ENCODE peak calls at places on chromosomes 16 and 17, in ten cellular contexts. S is tibial artery, H is psoas muscle, A is adrenal gland, Z is PC-3, Q is heart right ventricle, O is transverse colon, D is esophagus muscularis mucosa, U is ascending aorta, J is right lobe of liver. E is an unnamed sample. For H3K4me1, the result is how much of the 10 kb centered on the place peaks cover.

GRCh38 chr17:1126327-1126726 is 53.5 kb downstream of the ABR start:
- DNase-seq in S (no peak), H (no peak), A (no peak), Z (no peak), Q (no peak), O (no peak), D (no peak), U (no peak), J (no peak), E (no peak)

GRCh38 chr17:77319211-77320031 is 178.7 kb downstream of the SEC14L1 start:
- DNase-seq in S (peak), H (peak), A (peak), Z (peak), Q (peak), O (peak), D (peak), U (peak), J (peak), E (peak)

GRCh38 chr17:57399690-57400089 is 143.4 kb downstream of the MSI2 start:
- DNase-seq in S (no peak), H (no peak), A (no peak), Z (no peak), Q (no peak), O (no peak), D (no peak), U (no peak), J (no peak), E (no peak)

GRCh38 chr17:58121925-58122324 is 26.3 kb upstream of the OR4D1 start:
- DNase-seq in S (no peak), H (no peak), A (no peak), Z (peak), Q (no peak), O (no peak), D (no peak), U (no peak), J (no peak), E (no peak)

GRCh38 chr17:9290226-9290613 is 268.9 kb downstream of the NTN1 start:
- DNase-seq in S (no peak), H (no peak), A (no peak), Z (no peak), Q (no peak), O (no peak), D (no peak), U (no peak), J (no peak), E (no peak)

GRCh38 chr16:22214893-22215292 is 8.8 kb downstream of the EEF2K start:
- DNase-seq in S (no peak), H (no peak), A (no peak), Z (no peak), Q (no peak), O (no peak), D (no peak), U (no peak), J (no peak), E (no peak)

GRCh38 chr16:8645831-8646230 is 24.3 kb downstream of the METTL22 start:
- DNase-seq in S (no peak), H (no peak), A (no peak), Z (no peak), Q (no peak), O (no peak), D (no peak), U (no peak), J (no peak), E (no peak)

GRCh38 chr16:57166951-57167350 is 18.9 kb downstream of the PSME3IP1 start:
- DNase-seq in S (no peak), H (no peak), A (no peak), Z (peak), Q (no peak), O (no peak), D (no peak), U (no peak), J (no peak), E (no peak)

GRCh38 chr16:58467915-58468314 is 32.0 kb upstream of the NDRG4 start:
- DNase-seq in S (no peak), H (no peak), A (no peak), Z (no peak), Q (no peak), O (no peak), D (no peak), U (no peak), J (no peak), E (no peak)

GRCh38 chr16:29875206-29875605 is 12.2 kb upstream of the CDIPT start:
- DNase-seq in S (no peak), H (no peak), A (no peak), Z (no peak), Q (no peak), O (no peak), D (no peak), U (no peak), J (no peak), E (no peak)

GRCh38 chr17:48012151-48012520 is 25.5 kb downstream of the COPZ2 start:
- DNase-seq in S (no peak), H (no peak), A (no peak), Z (peak), Q (no peak), O (peak), D (no peak), U (no peak), J (no peak), E (peak)

GRCh38 chr17:4901648-4902344 is 1.1 kb downstream of the CHRNE start:
- DNase-seq in S (no peak), H (peak), A (peak), Z (no peak), Q (peak), O (no peak), D (no peak), U (no peak), J (no peak), E (peak)

GRCh38 chr17:8005357-8005756 is 2.9 kb downstream of the GUCY2D start:
- DNase-seq in S (no peak), H (no peak), A (no peak), Z (no peak), Q (no peak), O (no peak), D (no peak), U (no peak), J (no peak), E (no peak)

GRCh38 chr16:79728923-79729240 is 128.3 kb upstream of the MAF start:
- DNase-seq in S (no peak), H (no peak), A (no peak), Z (no peak), Q (no peak), O (no peak), D (no peak), U (no peak), J (no peak), E (no peak)

GRCh38 chr17:31579265-31579664 is 187.8 kb downstream of the RAB11FIP4 start:
- DNase-seq in S (no peak), H (no peak), A (no peak), Z (peak), Q (no peak), O (no peak), D (no peak), U (no peak), J (no peak), E (no peak)

GRCh38 chr17:50661348-50661747 is 26.7 kb downstream of the ABCC3 start:
- DNase-seq in S (no peak), H (no peak), A (no peak), Z (no peak), Q (no peak), O (no peak), D (no peak), U (no peak), J (no peak), E (no peak)
- H3K27ac ChIP-seq in S (peak), H (peak), A (peak), Z (peak), Q (peak), O (peak), D (peak), U (peak), J (peak), E (peak)

GRCh38 chr16:19179890-19180490 is 11.9 kb downstream of the SYT17 start:
- DNase-seq in S (peak), H (peak), A (peak), Z (peak), Q (peak), O (peak), D (no peak), U (no peak), J (no peak), E (peak)

GRCh38 chr16:19174478-19174877 is 6.4 kb downstream of the SYT17 start:
- DNase-seq in S (no peak), H (no peak), A (no peak), Z (no peak), Q (no peak), O (no peak), D (no peak), U (no peak), J (no peak), E (no peak)

GRCh38 chr16:19173649-19174383 is 5.8 kb downstream of the SYT17 start:
- DNase-seq in S (no peak), H (no peak), A (no peak), Z (no peak), Q (no peak), O (no peak), D (no peak), U (no peak), J (no peak), E (no peak)

GRCh38 chr16:19175492-19176262 is 7.6 kb downstream of the SYT17 start:
- DNase-seq in S (no peak), H (no peak), A (no peak), Z (no peak), Q (no peak), O (no peak), D (no peak), U (no peak), J (no peak), E (no peak)

DNA sequence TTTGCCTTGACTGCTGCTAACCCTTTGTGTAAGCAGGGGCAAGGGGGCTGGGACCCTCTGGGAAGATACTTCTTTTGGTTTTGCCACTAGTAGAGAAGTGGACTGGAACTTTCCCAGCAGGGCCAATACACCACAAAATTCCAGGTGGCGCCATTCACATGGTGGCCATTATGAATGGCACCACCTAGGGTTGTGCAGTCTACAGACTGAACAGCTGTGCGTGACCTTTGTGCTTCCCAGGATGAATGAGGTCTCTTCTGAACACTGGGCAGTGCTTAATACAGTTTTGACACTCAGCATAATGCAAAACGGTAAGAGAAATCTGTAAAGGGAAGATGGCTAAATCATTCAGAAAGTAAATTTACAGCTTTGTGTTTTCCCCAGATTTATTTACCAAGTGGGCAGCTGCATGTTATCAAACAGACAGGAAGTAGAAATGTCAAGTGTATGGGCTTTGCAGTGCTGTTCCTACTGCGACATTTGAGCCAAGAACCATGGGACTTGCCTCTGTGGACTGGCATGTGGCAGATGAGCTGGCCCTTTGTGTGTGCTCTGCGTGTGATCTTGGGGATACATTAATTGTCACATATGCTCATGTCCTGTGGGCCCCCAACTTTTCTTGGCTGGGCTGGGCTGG is 9.2 kb downstream of the SYT17 start:
- DNase-seq in S (no peak), H (no peak), A (no peak), Z (no peak), Q (no peak), O (no peak), D (no peak), U (no peak), J (no peak), E (no peak)
- TF ChIP-seq CTCF in S (no peak), H (no peak), A (no peak), Z (peak), Q (no peak), O (no peak), D (no peak), U (no peak), J (no peak), E (no peak)

GRCh38 chr16:67482260-67482924 is 955 bp downstream of the AGRP start:
- DNase-seq in S (no peak), H (no peak), A (no peak), Z (no peak), Q (no peak), O (peak), D (no peak), U (no peak), J (no peak), E (no peak)

GRCh38 chr16:67483731-67484525 is 581 bp upstream of the AGRP start:
- DNase-seq in S (no peak), H (no peak), A (peak), Z (no peak), Q (no peak), O (no peak), D (no peak), U (no peak), J (no peak), E (no peak)

GRCh38 chr16:67481561-67482259 is 753 bp upstream of the ATP6V0D1 start:
- DNase-seq in S (no peak), H (peak), A (peak), Z (no peak), Q (peak), O (peak), D (no peak), U (no peak), J (peak), E (no peak)

GRCh38 chr16:67480833-67481560 is at the start of gene ATP6V0D1:
- DNase-seq in S (peak), H (peak), A (peak), Z (peak), Q (peak), O (peak), D (peak), U (peak), J (peak), E (peak)

DNA sequence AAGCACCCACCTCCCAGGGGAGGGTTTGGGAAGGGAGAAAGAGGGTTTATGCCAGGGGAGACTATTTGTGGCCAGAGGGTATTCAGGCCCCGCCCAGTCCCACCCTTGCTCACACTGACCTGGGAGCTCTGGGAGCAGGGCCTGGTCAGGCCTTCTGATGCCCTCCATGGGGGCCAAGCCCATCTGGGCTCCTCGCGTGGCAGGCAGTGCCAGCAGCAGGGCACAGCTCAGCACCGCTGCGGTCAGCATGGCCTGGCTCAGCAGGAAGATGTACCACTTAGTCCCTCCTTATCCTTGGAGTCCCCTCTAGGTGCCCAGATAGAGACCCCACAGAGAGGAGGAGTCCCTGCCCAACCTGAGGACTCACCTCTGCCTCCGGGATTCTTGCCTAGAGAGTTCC is at the start of gene AGRP:
- DNase-seq in S (no peak), H (no peak), A (no peak), Z (no peak), Q (no peak), O (no peak), D (no peak), U (no peak), J (no peak), E (no peak)
- H3K4me1 ChIP-seq in S (under half), H (under half), A (half or more), Z (under half), Q (under half), O (under half), D (under half), U (under half), J (under half), E (half or more)

GRCh38 chr17:2289878-2290478 is 13.6 kb downstream of the SMG6 start:
- DNase-seq in S (no peak), H (no peak), A (no peak), Z (peak), Q (no peak), O (no peak), D (no peak), U (no peak), J (no peak), E (no peak)
- H3K27ac ChIP-seq in S (no peak), H (no peak), A (no peak), Z (no peak), Q (no peak), O (no peak), D (no peak), U (no peak), J (no peak), E (no peak)

GRCh38 chr16:89167425-89167941 is 4.1 kb upstream of the CDH15 start:
- DNase-seq in S (peak), H (peak), A (peak), Z (peak), Q (peak), O (peak), D (no peak), U (no peak), J (peak), E (peak)
- TF ChIP-seq CTCF in S (peak), H (peak), A (peak), Z (peak), Q (peak), O (peak), D (peak), U (peak), J (peak), E (peak)

DNA sequence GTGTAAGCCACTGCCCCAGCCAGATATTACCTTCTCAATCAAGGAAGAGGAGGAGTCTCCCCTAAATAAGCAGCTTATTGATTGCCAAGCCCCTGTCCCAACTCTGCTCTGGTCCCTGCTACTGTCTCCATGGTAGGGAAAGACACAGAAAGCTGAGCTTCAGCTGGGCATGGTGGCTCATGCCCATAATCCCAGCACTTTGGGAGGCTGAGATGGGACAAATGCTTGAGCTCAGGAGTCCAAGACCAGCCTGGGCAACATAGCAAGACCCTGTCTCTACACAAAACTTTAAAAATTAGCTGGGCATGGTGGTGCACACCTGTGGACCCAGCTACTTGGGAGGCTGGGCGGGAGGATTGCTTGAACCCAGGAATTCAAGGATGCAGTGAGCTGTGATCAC is 6.6 kb downstream of the JUP start:
- DNase-seq in S (no peak), H (no peak), A (no peak), Z (no peak), Q (no peak), O (no peak), D (no peak), U (no peak), J (no peak), E (no peak)
- H3K4me1 ChIP-seq in S (under half), H (half or more), A (under half), Z (under half), Q (half or more), O (half or more), D (half or more), U (under half), J (half or more), E (half or more)

GRCh38 chr17:16358394-16358793 is 5.1 kb upstream of the CENPV start:
- DNase-seq in S (no peak), H (no peak), A (no peak), Z (no peak), Q (no peak), O (no peak), D (no peak), U (no peak), J (no peak), E (no peak)
- H3K27ac ChIP-seq in S (no peak), H (no peak), A (no peak), Z (no peak), Q (no peak), O (no peak), D (no peak), U (no peak), J (no peak), E (no peak)

GRCh38 chr17:39110435-39111136 is 40.9 kb downstream of the PLXDC1 start:
- DNase-seq in S (no peak), H (no peak), A (no peak), Z (no peak), Q (no peak), O (no peak), D (no peak), U (no peak), J (peak), E (no peak)
- TF ChIP-seq CTCF in S (no peak), H (no peak), A (no peak), Z (no peak), Q (no peak), O (no peak), D (no peak), U (no peak), J (no peak), E (no peak)

GRCh38 chr17:79843917-79844815 is 4.9 kb upstream of the CBX4 start:
- DNase-seq in S (peak), H (peak), A (peak), Z (peak), Q (peak), O (peak), D (no peak), U (no peak), J (peak), E (peak)

GRCh38 chr17:79844869-79845600 is 5.8 kb upstream of the CBX4 start:
- DNase-seq in S (no peak), H (peak), A (peak), Z (peak), Q (peak), O (peak), D (no peak), U (no peak), J (peak), E (no peak)

GRCh38 chr17:79842656-79843474 is 3.6 kb upstream of the CBX4 start:
- DNase-seq in S (no peak), H (no peak), A (no peak), Z (peak), Q (no peak), O (peak), D (no peak), U (no peak), J (no peak), E (no peak)

GRCh38 chr17:79842136-79842655 is 3.0 kb upstream of the CBX4 start:
- DNase-seq in S (no peak), H (no peak), A (no peak), Z (no peak), Q (no peak), O (no peak), D (no peak), U (no peak), J (no peak), E (no peak)

GRCh38 chr17:79843475-79843916 is 4.3 kb upstream of the CBX4 start:
- DNase-seq in S (no peak), H (no peak), A (no peak), Z (no peak), Q (no peak), O (peak), D (no peak), U (no peak), J (peak), E (no peak)
- H3K4me1 ChIP-seq in S (half or more), H (under half), A (half or more), Z (under half), Q (half or more), O (half or more), D (half or more), U (under half), J (half or more), E (under half)

GRCh38 chr17:19728114-19728495 is 11.7 kb upstream of the SLC47A2 start:
- DNase-seq in S (peak), H (peak), A (peak), Z (peak), Q (peak), O (peak), D (peak), U (peak), J (peak), E (peak)
- H3K27ac ChIP-seq in S (peak), H (peak), A (peak), Z (no peak), Q (peak), O (peak), D (peak), U (peak), J (peak), E (peak)

E was measured in left lung.